ENCODE peak calls at places on chromosomes 13 and 19, in ten cellular contexts. Z is EL; B is HCEC 1CT; U is fibroblast of lung; P is activated CD4-positive, CD25-positive, alpha-beta regulatory T cell; E is activated naive CD4-positive, alpha-beta T cell; X is left ventricle myocardium inferior; K is HFF-Myc; G is HEK293T; A is ACHN. C is an unnamed sample.

GRCh38 chr13:52833261-52833660 is 15.2 kb downstream of the PCDH8 start:
- DNase-seq in Z (no peak), K (no peak), E (no peak), U (no peak), G (no peak), A (no peak), B (no peak), P (no peak), X (no peak), C (no peak)

GRCh38 chr13:79749985-79750551 is 269.1 kb downstream of the NDFIP2 start:
- DNase-seq in P (no peak), B (peak), Z (peak), E (no peak), G (no peak), U (peak), A (peak), K (peak), X (peak), C (peak)

GRCh38 chr13:29758591-29759114 is 91.8 kb downstream of the UBL3 start:
- DNase-seq in E (no peak), X (no peak), K (no peak), Z (peak), U (no peak), G (no peak), B (no peak), A (no peak), P (no peak), C (no peak)

GRCh38 chr19:3454656-3455392 is 25.5 kb downstream of the SMIM24 start:
- DNase-seq in K (no peak), A (no peak), Z (no peak), U (no peak), G (no peak), P (no peak), B (no peak), X (no peak), E (no peak), C (no peak)

GRCh38 chr13:48660356-48661076 is 6.8 kb downstream of the CYSLTR2 start:
- DNase-seq in Z (no peak), B (no peak), G (no peak), A (no peak), X (no peak), E (no peak), K (no peak), P (no peak), U (no peak), C (no peak)

GRCh38 chr13:71290963-71291937 is 575.8 kb downstream of the DACH1 start:
- DNase-seq in Z (peak), E (peak), G (no peak), P (no peak), A (peak), K (no peak), B (no peak), X (no peak), U (peak), C (no peak)

GRCh38 chr19:57719901-57720519 is 7.4 kb downstream of the ZNF671 start:
- DNase-seq in G (no peak), A (no peak), B (no peak), U (no peak), X (no peak), E (no peak), K (no peak), P (no peak), Z (no peak), C (no peak)

GRCh38 chr13:45775401-45775963 is 73.4 kb downstream of the CBY2 start:
- DNase-seq in Z (no peak), G (no peak), U (no peak), E (no peak), X (no peak), K (no peak), P (no peak), A (no peak), B (no peak), C (no peak)

GRCh38 chr19:57632987-57633831 is at the start of gene ZNF211:
- DNase-seq in A (peak), Z (peak), P (peak), B (peak), G (peak), E (peak), U (peak), X (peak), K (peak), C (peak)

C was measured in pulmonary artery endothelial cell.